ENCODE peak calls at places on chromosomes 1 and 21, in five cellular contexts. J, H, P, M and X are unnamed samples.

GRCh38 chr1:184615301-184615700 is 139.4 kb downstream of the EDEM3 start:
- DNase-seq in J (no peak), H (no peak), P (no peak), M (no peak), X (no peak)

GRCh38 chr1:227896710-227897655 is 50.7 kb downstream of the WNT9A start:
- DNase-seq in J (peak; percentile 13), H (no peak), P (peak; percentile 22), M (no peak), X (no peak)

GRCh38 chr1:66434096-66434495 is 99.9 kb upstream of the SGIP1 start:
- DNase-seq in J (no peak), H (no peak), P (no peak), M (no peak), X (no peak)

GRCh38 chr1:21868941-21869454 is 56.9 kb downstream of the LDLRAD2 start:
- DNase-seq in J (no peak), H (no peak), P (no peak), M (no peak), X (no peak)

GRCh38 chr1:40736085-40736531 is 44.6 kb downstream of the NFYC start:
- DNase-seq in J (peak; percentile 34), H (no peak), P (no peak), M (no peak), X (no peak)

GRCh38 chr21:16535100-16535418 is 805.3 kb downstream of the USP25 start:
- DNase-seq in J (peak; percentile 82), H (no peak), P (peak; percentile 30), M (no peak), X (no peak)

GRCh38 chr1:115160728-115161127 is 71.4 kb upstream of the TSPAN2 start:
- DNase-seq in J (no peak), H (no peak), P (no peak), M (no peak), X (no peak)

GRCh38 chr1:197180252-197180878 is 33.9 kb upstream of the ASPM start:
- DNase-seq in J (no peak), H (peak; percentile 40), P (no peak), M (peak; percentile 63), X (no peak)

GRCh38 chr1:18994381-18994780 is 37.9 kb upstream of the IFFO2 start:
- DNase-seq in J (no peak), H (no peak), P (no peak), M (no peak), X (no peak)

GRCh38 chr1:45334308-45335245 is 5.4 kb upstream of the TOE1 start:
- DNase-seq in J (no peak), H (no peak), P (no peak), M (peak; percentile 59), X (peak; percentile 40)

GRCh38 chr1:45335732-45336365 is 4.1 kb upstream of the TOE1 start:
- DNase-seq in J (no peak), H (no peak), P (no peak), M (no peak), X (no peak)

GRCh38 chr1:45329445-45329844 is 2.8 kb downstream of the HPDL start:
- DNase-seq in J (no peak), H (no peak), P (no peak), M (peak; percentile 72), X (no peak)

GRCh38 chr1:45331436-45332345 is 5.0 kb downstream of the HPDL start:
- DNase-seq in J (no peak), H (peak; percentile 2), P (no peak), M (no peak), X (no peak)

GRCh38 chr1:45332346-45332720 is 5.6 kb downstream of the HPDL start:
- DNase-seq in J (no peak), H (no peak), P (no peak), M (no peak), X (peak; percentile 63)
- H3K4me1 ChIP-seq in J (no peaks in the 10 kb centered on the region), H (peaks cover 6% of the 10 kb centered on the region), P (peaks cover 53% of the 10 kb centered on the region), M (peaks cover 24% of the 10 kb centered on the region), X (peaks cover 12% of the 10 kb centered on the region)

GRCh38 chr1:224774378-224774777 is 155.1 kb upstream of the DNAH14 start:
- DNase-seq in J (no peak), H (no peak), P (no peak), M (peak; percentile 53), X (no peak)
- TF ChIP-seq CTCF in J (no peak), H (peak; percentile 45), P (no peak), M (peak; percentile 65), X (no peak)

DNA sequence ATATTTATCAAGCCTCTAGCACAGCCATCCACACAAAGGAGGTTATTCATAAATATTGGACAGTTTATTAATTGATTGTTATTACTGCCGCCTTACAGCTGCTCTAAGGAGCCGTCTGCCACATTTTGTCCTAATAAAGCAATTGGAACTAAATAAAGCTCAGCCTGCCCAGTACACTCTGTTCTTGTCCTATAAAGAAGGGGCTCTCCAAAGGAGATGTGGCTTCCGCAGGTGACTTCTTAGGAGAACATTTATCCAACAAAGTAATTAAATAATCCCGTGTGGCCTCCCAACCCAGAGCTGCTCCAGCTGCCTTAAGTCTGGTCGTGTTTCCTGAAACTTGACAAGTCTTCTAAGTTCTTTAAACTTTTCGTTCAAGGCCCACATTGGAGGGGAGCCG is 497.7 kb downstream of the NPHP4 start:
- DNase-seq in J (peak; percentile 72), H (no peak), P (no peak), M (no peak), X (no peak)
- TF ChIP-seq POLR2AphosphoS5 in J (no peak), H (no peak), P (no peak), M (no peak), X (no peak)

DNA sequence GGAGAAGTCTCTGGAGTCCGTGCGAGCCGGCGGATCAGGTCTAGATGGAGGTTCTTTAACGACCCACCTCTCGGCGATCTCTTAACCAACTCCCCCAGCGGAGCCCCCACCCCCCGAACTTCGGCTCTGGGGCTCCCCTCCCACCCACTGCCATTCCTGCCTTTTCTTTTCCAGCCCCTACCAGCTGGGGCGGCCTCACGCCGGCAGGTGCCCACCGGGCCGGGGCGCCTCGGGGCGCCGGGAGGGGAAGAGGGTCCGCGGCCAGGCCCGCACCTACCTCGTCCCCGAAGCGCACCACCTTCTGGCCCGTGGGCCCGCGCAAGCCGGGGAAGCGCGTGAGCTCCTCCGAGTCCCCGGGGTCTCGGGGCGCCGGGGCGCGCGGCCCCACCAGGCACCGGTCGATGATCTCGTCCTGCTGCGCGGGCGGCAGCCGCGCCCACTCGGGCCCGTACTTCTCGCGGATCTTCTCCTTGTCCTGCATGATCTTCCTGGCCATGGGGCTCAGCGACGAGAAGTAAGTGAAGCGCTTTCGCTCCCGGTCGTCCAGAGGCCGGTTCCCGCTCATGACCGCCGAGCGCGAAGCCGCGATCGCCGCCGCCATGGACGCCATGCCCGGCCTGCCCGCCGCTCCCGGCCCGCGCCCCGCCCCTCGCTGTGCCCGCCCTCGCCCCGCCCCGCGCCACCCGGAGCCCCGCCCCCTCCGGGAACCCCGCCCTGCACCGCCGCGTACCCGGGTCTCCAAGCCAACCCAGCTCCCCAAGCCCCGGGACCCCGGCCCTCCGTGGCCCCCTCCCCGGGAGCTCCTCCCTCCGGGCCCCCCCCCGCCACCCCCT is at the start of gene C1orf198:
- DNase-seq in J (peak; percentile 49), H (peak; percentile 97), P (peak; percentile 78), M (peak; percentile 72), X (peak; percentile 97)
- H3K4me1 ChIP-seq in J (peaks cover 26% of the 10 kb centered on the region), H (peaks cover 26% of the 10 kb centered on the region), P (peaks cover 59% of the 10 kb centered on the region), M (peaks cover 36% of the 10 kb centered on the region), X (peaks cover 45% of the 10 kb centered on the region)

DNA sequence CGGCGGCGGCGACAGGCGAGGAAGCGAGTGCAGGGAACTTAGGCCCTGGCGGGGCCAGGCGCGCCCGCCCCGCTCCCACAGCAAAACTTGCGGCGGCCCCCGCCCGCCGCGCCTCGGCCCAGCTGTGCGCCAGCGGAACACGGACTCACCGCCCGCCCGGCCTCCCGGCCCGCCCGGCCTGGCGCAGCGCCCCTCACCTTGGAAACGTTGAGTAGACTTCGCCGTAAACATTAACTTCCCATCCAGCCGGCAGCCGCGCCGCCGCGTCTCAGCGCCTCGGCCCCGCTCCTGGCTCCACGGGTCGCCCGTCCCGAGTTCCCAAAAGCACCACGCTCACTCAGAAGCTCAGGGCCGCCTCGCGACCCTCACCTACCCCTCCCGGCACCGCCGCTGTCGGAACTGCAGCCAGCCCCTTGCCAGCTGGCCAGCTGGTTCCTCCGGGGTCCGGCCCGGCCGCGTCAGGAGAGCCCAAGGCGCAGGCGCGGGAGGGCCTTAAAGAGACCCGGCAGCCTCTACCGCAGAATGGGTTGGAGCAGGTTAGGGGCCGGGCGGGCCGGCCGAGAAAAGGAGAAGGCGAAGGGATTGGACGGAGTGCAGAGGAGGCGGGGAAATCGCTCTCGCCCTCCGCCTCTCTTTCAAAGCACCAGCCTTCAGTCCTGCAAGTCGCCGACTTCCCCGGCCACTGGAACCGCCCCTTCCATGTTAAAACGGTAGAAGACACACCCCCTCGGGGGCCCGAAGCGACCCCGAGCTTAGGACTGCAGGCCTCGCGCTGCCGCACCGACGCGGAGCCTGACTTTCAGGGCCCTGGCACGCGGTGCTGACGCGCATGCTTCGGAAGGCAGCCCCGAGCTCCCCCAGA is at the start of gene EVI5:
- DNase-seq in J (peak; percentile 92), H (peak; percentile 90), P (peak; percentile 96), M (peak; percentile 99), X (peak; percentile 97)
- TF ChIP-seq CTCF in J (no peak), H (peak; percentile 45), P (no peak), M (no peak), X (peak; percentile 9)

GRCh38 chr1:194289569-194290266 is 1103.3 kb upstream of the B3GALT2 start:
- DNase-seq in J (no peak), H (no peak), P (no peak), M (peak; percentile 6), X (no peak)
- TF ChIP-seq POLR2AphosphoS5 in J (no peak), H (no peak), P (no peak), M (no peak), X (no peak)